ENCODE peak calls at places on chromosomes 5 and 9, in four cellular contexts. S is GM12865, G is mucosa of gallbladder, V is breast epithelium. K is an unnamed sample.

GRCh38 chr9:95057121-95057520 is 260.4 kb downstream of the FANCC start:
- DNase-seq in S (no peak), G (no peak), V (peak), K (no peak)

GRCh38 chr9:99192786-99193465 is 28.8 kb downstream of the ALG2 start:
- DNase-seq in S (no peak), G (no peak), V (no peak), K (no peak)

GRCh38 chr5:171428849-171429542 is 9.5 kb downstream of the FGF18 start:
- DNase-seq in S (no peak), G (no peak), V (no peak), K (no peak)

GRCh38 chr9:81687521-81688261 is 1.7 kb downstream of the TLE1 start:
- DNase-seq in S (peak), G (peak), V (peak), K (no peak)

GRCh38 chr9:974064-974992 is 2.1 kb upstream of the DMRT3 start:
- DNase-seq in S (no peak), G (no peak), V (no peak), K (no peak)

GRCh38 chr5:41794478-41794877 is 75.7 kb downstream of the OXCT1 start:
- DNase-seq in S (no peak), G (no peak), V (no peak), K (no peak)

GRCh38 chr5:111425205-111425604 is 87.1 kb downstream of the STARD4 start:
- DNase-seq in S (no peak), G (no peak), V (no peak), K (no peak)

GRCh38 chr9:136342191-136343120 is 15.1 kb downstream of the GPSM1 start:
- DNase-seq in S (peak), G (peak), V (peak), K (no peak)

GRCh38 chr5:135053278-135053677 is 19.2 kb upstream of the PITX1 start:
- DNase-seq in S (peak), G (no peak), V (no peak), K (peak)

GRCh38 chr5:57816108-57816507 is 333.5 kb upstream of the ACTBL2 start:
- DNase-seq in S (no peak), G (no peak), V (peak), K (no peak)